ENCODE peak calls at places on chromosomes 4 and X, in eight cellular contexts. I, V, N, K, S, G, U and H are unnamed samples.

GRCh38 chr4:5973033-5973432 is 45.2 kb downstream of the C4orf50 start:
- DNase-seq in I (peak; percentile 33), V (no peak), N (no peak), K (no peak), S (no peak), G (no peak), U (no peak), H (no peak)

GRCh38 chr4:77579406-77580076 is 26.1 kb upstream of the CXCL13 start:
- DNase-seq in I (no peak), V (no peak), N (no peak), K (no peak), S (peak; percentile 94), G (no peak), U (no peak), H (no peak)

GRCh38 chr4:1843852-1844251 is 12.1 kb downstream of the LETM1 start:
- DNase-seq in I (no peak), V (no peak), N (no peak), K (no peak), S (no peak), G (peak; percentile 56), U (no peak), H (no peak)

GRCh38 chr4:1693131-1693896 is 9.2 kb upstream of the FAM53A start:
- DNase-seq in I (peak; percentile 88), V (peak; percentile 83), N (no peak), K (peak; percentile 79), S (peak; percentile 67), G (no peak), U (peak; percentile 64), H (no peak)

GRCh38 chrX:40973619-40974018 is 111.6 kb upstream of the USP9X start:
- DNase-seq in I (no peak), V (no peak), N (no peak), K (no peak), S (no peak), G (no peak), U (no peak), H (no peak)

GRCh38 chrX:43813319-43813718 is 68.9 kb downstream of the MAOB start:
- DNase-seq in I (no peak), V (no peak), N (no peak), K (no peak), S (no peak), G (no peak), U (no peak), H (no peak)

GRCh38 chr4:182293836-182294235 is 50.6 kb downstream of the TENM3 start:
- DNase-seq in I (no peak), V (no peak), N (no peak), K (no peak), S (no peak), G (no peak), U (no peak), H (no peak)

GRCh38 chr4:22999419-22999818 is 306.7 kb downstream of the GBA3 start:
- DNase-seq in I (no peak), V (no peak), N (no peak), K (no peak), S (peak; percentile 40), G (no peak), U (no peak), H (no peak)

GRCh38 chr4:38905657-38906398 is 38.2 kb downstream of the FAM114A1 start:
- DNase-seq in I (no peak), V (no peak), N (no peak), K (no peak), S (no peak), G (no peak), U (no peak), H (no peak)

GRCh38 chr4:78424456-78424855 is 127.1 kb upstream of the ANXA3 start:
- DNase-seq in I (no peak), V (no peak), N (no peak), K (no peak), S (no peak), G (no peak), U (no peak), H (no peak)

GRCh38 chrX:57516491-57516890 is 75.3 kb upstream of the ZXDB start:
- DNase-seq in I (no peak), V (no peak), N (no peak), K (no peak), S (no peak), G (no peak), U (no peak), H (no peak)

GRCh38 chrX:134431894-134432293 is 28.1 kb upstream of the HPRT1 start:
- DNase-seq in I (no peak), V (no peak), N (no peak), K (no peak), S (peak; percentile 57), G (no peak), U (no peak), H (no peak)

GRCh38 chrX:799808-800207 is 169.2 kb downstream of the SHOX start:
- DNase-seq in I (no peak), V (no peak), N (no peak), K (no peak), S (no peak), G (no peak), U (no peak), H (no peak)

GRCh38 chrX:134660627-134661026 is 2.4 kb upstream of the PLAC1 start:
- DNase-seq in I (no peak), V (no peak), N (no peak), K (no peak), S (no peak), G (no peak), U (no peak), H (no peak)

GRCh38 chrX:69312141-69312670 is 147.0 kb upstream of the PJA1 start:
- DNase-seq in I (no peak), V (no peak), N (no peak), K (no peak), S (no peak), G (no peak), U (no peak), H (no peak)

GRCh38 chr4:59247032-59247431 is 1953.1 kb upstream of the ADGRL3 start:
- DNase-seq in I (no peak), V (no peak), N (no peak), K (no peak), S (no peak), G (no peak), U (no peak), H (no peak)